ENCODE peak calls at places on chromosomes 2 and 18, in eight cellular contexts. G is CD8-positive, alpha-beta T cell; N is astrocyte of the spinal cord; P is choroid plexus epithelial cell; Y is NB4; E is neural crest cell; J is heart right ventricle; F is mucosa of descending colon. C is an unnamed sample.

GRCh38 chr18:55372205-55372604 is 215.8 kb downstream of the TCF4 start:
- DNase-seq in E (no peak), J (no peak), Y (no peak), G (no peak), N (no peak), P (no peak), F (no peak), C (no peak)

GRCh38 chr2:5123597-5124196 is 568.5 kb upstream of the SOX11 start:
- DNase-seq in F (no peak), J (no peak), E (no peak), P (no peak), Y (no peak), N (no peak), G (no peak), C (no peak)

GRCh38 chr2:42614838-42615237 is 46.4 kb downstream of the MTA3 start:
- DNase-seq in N (no peak), G (no peak), P (no peak), F (no peak), Y (no peak), J (no peak), E (no peak), C (no peak)

GRCh38 chr2:225920621-225921020 is 521.1 kb downstream of the NYAP2 start:
- DNase-seq in G (no peak), J (no peak), P (peak), Y (no peak), N (peak), E (no peak), F (no peak), C (no peak)

GRCh38 chr18:3097082-3097481 is 84.1 kb upstream of the LPIN2 start:
- DNase-seq in G (no peak), E (no peak), J (no peak), N (no peak), F (no peak), Y (peak), P (no peak), C (no peak)

GRCh38 chr2:95284886-95285541 is 10.8 kb downstream of the PROM2 start:
- DNase-seq in G (no peak), J (no peak), Y (peak), F (no peak), E (no peak), P (peak), N (no peak), C (no peak)

GRCh38 chr18:25299426-25299825 is 52.5 kb downstream of the ZNF521 start:
- DNase-seq in J (no peak), E (no peak), Y (peak), F (no peak), N (peak), G (no peak), P (peak), C (no peak)

GRCh38 chr18:36128907-36129299 is 237 bp downstream of the SLC39A6 start:
- DNase-seq in P (no peak), J (no peak), F (no peak), E (no peak), Y (no peak), G (no peak), N (no peak), C (no peak)

GRCh38 chr2:41729800-41730364 is 317.9 kb upstream of the PKDCC start:
- DNase-seq in J (no peak), E (no peak), F (no peak), G (no peak), Y (peak), P (no peak), N (no peak), C (no peak)

GRCh38 chr2:64374686-64375085 is 79.3 kb upstream of the LGALSL start:
- DNase-seq in E (no peak), J (peak), Y (no peak), F (no peak), G (no peak), P (no peak), N (no peak), C (no peak)

GRCh38 chr2:127884436-127884835 is 1.3 kb downstream of the AMMECR1L start:
- DNase-seq in P (peak), E (no peak), F (no peak), G (no peak), J (no peak), N (peak), Y (no peak), C (no peak)

GRCh38 chr18:79405781-79406575 is 10.2 kb downstream of the NFATC1 start:
- DNase-seq in Y (peak), J (peak), F (peak), G (peak), P (no peak), N (no peak), E (no peak), C (peak)

GRCh38 chr2:111117666-111118454 is 2.9 kb upstream of the BCL2L11 start:
- DNase-seq in N (peak), F (peak), P (peak), E (no peak), Y (peak), G (no peak), J (peak), C (no peak)

GRCh38 chr18:27954226-27954625 is 222.7 kb downstream of the CDH2 start:
- DNase-seq in Y (peak), E (no peak), N (peak), G (no peak), J (no peak), P (peak), F (no peak), C (no peak)

GRCh38 chr2:55888941-55889340 is 34.6 kb downstream of the EFEMP1 start:
- DNase-seq in J (peak), G (no peak), P (no peak), Y (no peak), E (no peak), N (peak), F (no peak), C (no peak)

GRCh38 chr18:24913507-24914147 is 438.3 kb downstream of the ZNF521 start:
- DNase-seq in N (no peak), J (peak), P (no peak), G (no peak), F (no peak), Y (no peak), E (no peak), C (no peak)

GRCh38 chr18:49151482-49151881 is 200.7 kb upstream of the SMAD7 start:
- DNase-seq in E (no peak), F (no peak), P (no peak), N (no peak), G (no peak), J (no peak), Y (no peak), C (no peak)

GRCh38 chr2:184452907-184453306 is 145.4 kb upstream of the ZNF804A start:
- DNase-seq in E (no peak), J (no peak), Y (no peak), G (no peak), F (no peak), N (no peak), P (no peak), C (peak)

GRCh38 chr2:158686166-158686792 is 108.8 kb upstream of the DAPL1 start:
- DNase-seq in J (peak), F (no peak), P (no peak), G (no peak), Y (no peak), E (peak), N (no peak), C (no peak)

GRCh38 chr18:63969965-63970802 is at the start of gene SERPINB8:
- DNase-seq in Y (peak), F (peak), E (peak), N (peak), P (peak), J (peak), G (peak), C (peak)

GRCh38 chr18:45441110-45441842 is 174.0 kb upstream of the SLC14A2 start:
- DNase-seq in N (peak), J (no peak), G (no peak), F (no peak), Y (no peak), E (no peak), P (peak), C (no peak)

GRCh38 chr2:90645-91312 is 44.5 kb upstream of the FAM110C start:
- DNase-seq in P (no peak), F (no peak), Y (no peak), G (no peak), N (no peak), J (no peak), E (no peak), C (no peak)

GRCh38 chr2:150570712-150571111 is 83.2 kb upstream of the RND3 start:
- DNase-seq in Y (no peak), F (no peak), G (no peak), P (peak), N (peak), E (no peak), J (no peak), C (no peak)

GRCh38 chr18:36511791-36512352 is 214.4 kb downstream of the FHOD3 start:
- DNase-seq in N (no peak), F (peak), Y (peak), E (no peak), G (no peak), P (no peak), J (no peak), C (no peak)

GRCh38 chr18:59566507-59566906 is 130.7 kb downstream of the CCBE1 start:
- DNase-seq in P (peak), Y (no peak), F (no peak), E (no peak), J (no peak), G (no peak), N (no peak), C (no peak)

GRCh38 chr2:105125428-105125827 is 87.6 kb downstream of the MRPS9 start:
- DNase-seq in G (no peak), F (no peak), J (no peak), Y (peak), E (no peak), N (no peak), P (no peak), C (peak)

GRCh38 chr18:63850010-63850409 is 37.5 kb upstream of the SERPINB2 start:
- DNase-seq in G (no peak), P (peak), F (no peak), N (no peak), J (no peak), Y (peak), E (peak), C (peak)

GRCh38 chr2:217927601-217928323 is 75.0 kb downstream of the TNS1 start:
- DNase-seq in J (no peak), Y (no peak), F (no peak), G (no peak), P (no peak), E (no peak), N (no peak), C (no peak)

GRCh38 chr2:209560911-209561310 is 137.1 kb downstream of the MAP2 start:
- DNase-seq in Y (no peak), N (no peak), E (no peak), F (no peak), J (no peak), G (no peak), P (no peak), C (no peak)

GRCh38 chr2:101162561-101163330 is 11.6 kb upstream of the TBC1D8 start:
- DNase-seq in G (no peak), P (no peak), E (no peak), F (no peak), J (no peak), N (no peak), Y (no peak), C (no peak)

GRCh38 chr18:48055351-48055750 is 124.9 kb upstream of the SMAD2 start:
- DNase-seq in J (no peak), Y (no peak), G (no peak), E (no peak), F (no peak), N (no peak), P (no peak), C (no peak)

GRCh38 chr18:61653823-61654551 is 238.8 kb downstream of the RNF152 start:
- DNase-seq in E (no peak), G (no peak), P (no peak), J (no peak), Y (no peak), F (no peak), N (no peak), C (no peak)

GRCh38 chr2:19358242-19359020 is at the start of gene OSR1:
- DNase-seq in J (peak), F (peak), P (peak), Y (no peak), G (no peak), N (peak), E (peak), C (no peak)

GRCh38 chr18:5440297-5440696 is 103.5 kb downstream of the EPB41L3 start:
- DNase-seq in E (no peak), F (no peak), Y (peak), J (no peak), P (peak), G (no peak), N (no peak), C (peak)

GRCh38 chr18:50350699-50351098 is 24.1 kb upstream of the SKA1 start:
- DNase-seq in J (no peak), G (no peak), N (no peak), E (no peak), Y (no peak), F (no peak), P (no peak), C (no peak)

GRCh38 chr2:1741851-1742250 is 2.5 kb downstream of the PXDN start:
- DNase-seq in E (no peak), F (no peak), P (no peak), N (no peak), J (peak), Y (no peak), G (no peak), C (no peak)

DNA sequence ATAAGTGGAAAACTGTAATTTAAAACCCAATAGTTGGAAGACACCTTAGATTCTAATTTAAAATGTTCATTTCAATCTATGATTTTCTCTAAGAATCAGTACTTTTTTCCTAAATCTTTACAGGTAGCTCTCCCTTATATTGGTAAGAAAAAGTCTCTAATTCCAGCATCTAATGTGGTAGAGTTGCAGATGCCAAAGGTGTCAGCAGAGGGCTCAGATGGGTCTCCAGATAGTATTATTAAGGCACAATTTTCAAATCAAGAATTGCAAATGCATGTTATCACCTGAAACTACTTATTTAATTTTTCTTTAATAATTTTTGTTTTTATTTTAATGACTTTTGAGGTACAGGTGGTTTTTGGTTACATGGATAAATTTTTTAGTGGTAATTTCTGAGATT is 25.5 kb upstream of the ITGA4 start:
- DNase-seq in P (no peak), J (no peak), N (no peak), Y (no peak), F (no peak), E (no peak), G (no peak), C (no peak)
- TF ChIP-seq CTCF in P (no peak), J (no peak), N (no peak), Y (peak), F (no peak), E (no peak), G (no peak), C (peak)

DNA sequence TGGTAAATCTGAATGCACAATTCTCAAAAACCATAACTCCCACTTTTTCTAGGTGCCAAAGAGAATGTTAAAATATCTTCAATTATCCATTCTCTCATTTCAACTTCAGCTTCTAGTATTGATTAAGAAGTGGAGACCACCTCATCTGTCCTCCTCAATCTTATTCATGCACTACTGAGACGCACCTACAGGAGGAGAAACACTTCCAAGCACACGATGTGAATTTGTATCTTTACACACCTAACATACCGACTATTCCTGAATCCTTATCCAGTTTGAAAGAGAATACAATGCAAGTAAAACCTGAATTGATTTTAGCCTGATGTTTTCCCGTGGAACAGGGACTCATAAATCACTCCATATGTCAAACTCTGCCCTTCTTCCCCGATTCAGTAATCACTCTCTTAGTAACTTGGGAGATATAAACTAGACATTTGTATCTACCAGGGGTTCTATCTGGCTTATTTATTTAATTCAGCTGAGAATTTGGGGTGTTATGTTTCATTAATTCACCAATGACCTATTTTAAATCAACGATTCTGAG is 101.0 kb downstream of the MREG start:
- DNase-seq in N (no peak), Y (no peak), E (no peak), F (no peak), P (peak), G (no peak), J (no peak), C (no peak)
- TF ChIP-seq CTCF in N (peak), Y (no peak), E (peak), F (no peak), P (peak), G (no peak), J (no peak), C (no peak)

DNA sequence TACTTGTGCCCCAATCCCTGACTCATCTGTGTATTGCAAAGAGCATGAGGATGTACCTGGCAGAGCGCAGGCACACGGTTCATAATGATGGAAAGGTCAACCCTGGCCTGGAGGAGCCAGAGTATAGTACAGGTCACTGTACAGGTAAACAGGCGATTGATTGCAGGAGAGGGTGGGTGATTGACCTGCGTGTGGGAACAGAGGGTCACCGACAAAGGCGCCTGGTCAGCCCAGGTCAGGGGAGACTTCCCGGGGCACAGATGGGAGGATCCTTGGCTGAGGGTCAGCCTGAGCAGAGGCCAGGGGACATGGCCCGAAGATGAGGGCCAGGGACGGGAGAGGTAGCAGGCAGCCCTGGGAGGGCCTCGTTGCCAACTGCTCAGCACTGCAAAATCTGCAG is 160.2 kb downstream of the SEPTIN10 start:
- DNase-seq in Y (no peak), G (no peak), P (no peak), E (no peak), F (no peak), N (no peak), J (no peak), C (no peak)
- TF ChIP-seq CTCF in Y (no peak), G (no peak), P (no peak), E (no peak), F (no peak), N (no peak), J (no peak), C (no peak)

GRCh38 chr18:58231930-58232329 is 187.9 kb downstream of the NEDD4L start:
- DNase-seq in P (peak), E (no peak), J (no peak), Y (peak), F (no peak), N (no peak), G (no peak), C (no peak)
- TF ChIP-seq CTCF in P (peak), E (peak), J (peak), Y (peak), F (no peak), N (peak), G (no peak), C (peak)

C was measured in OCI-LY7.